ENCODE peak calls at places on chromosomes 4 and X, in eight cellular contexts. P, C, I, L, G, Z, R and T are unnamed samples.

GRCh38 chrX:103475381-103475780 is 43.9 kb downstream of the RAB40A start:
- DNase-seq in P (no peak), C (no peak), I (no peak), L (no peak), G (no peak), Z (no peak), R (no peak), T (no peak)

GRCh38 chr4:82900016-82900334 is 560 bp upstream of the THAP9 start:
- DNase-seq in P (no peak), C (no peak), I (peak; percentile 65), L (no peak), G (no peak), Z (no peak), R (peak; percentile 32), T (no peak)

GRCh38 chrX:24002792-24003191 is 24.2 kb downstream of the KLHL15 start:
- DNase-seq in P (no peak), C (no peak), I (no peak), L (no peak), G (no peak), Z (no peak), R (no peak), T (no peak)

GRCh38 chr4:98659741-98660507 is 1.5 kb upstream of the TSPAN5 start:
- DNase-seq in P (no peak), C (peak; percentile 46), I (no peak), L (no peak), G (no peak), Z (no peak), R (no peak), T (no peak)

GRCh38 chr4:128955751-128956150 is 137.6 kb downstream of the SCLT1 start:
- DNase-seq in P (no peak), C (peak; percentile 30), I (no peak), L (no peak), G (no peak), Z (no peak), R (no peak), T (no peak)

GRCh38 chr4:85825937-85826678 is 351.2 kb downstream of the ARHGAP24 start:
- DNase-seq in P (peak; percentile 66), C (peak; percentile 66), I (no peak), L (no peak), G (no peak), Z (peak; percentile 24), R (no peak), T (no peak)

GRCh38 chrX:31128849-31129248 is 57.0 kb upstream of the FTHL17 start:
- DNase-seq in P (no peak), C (peak; percentile 53), I (no peak), L (no peak), G (no peak), Z (no peak), R (no peak), T (no peak)

GRCh38 chr4:151709587-151709986 is 51.2 kb downstream of the GATB start:
- DNase-seq in P (no peak), C (no peak), I (no peak), L (no peak), G (no peak), Z (no peak), R (no peak), T (no peak)

GRCh38 chr4:85617202-85617601 is 142.3 kb downstream of the ARHGAP24 start:
- DNase-seq in P (no peak), C (no peak), I (no peak), L (no peak), G (no peak), Z (no peak), R (no peak), T (no peak)

GRCh38 chr4:128286474-128287158 is 997 bp downstream of the PGRMC2 start:
- DNase-seq in P (no peak), C (peak; percentile 71), I (no peak), L (no peak), G (no peak), Z (no peak), R (peak; percentile 50), T (no peak)

GRCh38 chrX:154779261-154779660 is 16.6 kb downstream of the DKC1 start:
- DNase-seq in P (no peak), C (no peak), I (no peak), L (no peak), G (no peak), Z (no peak), R (no peak), T (no peak)

GRCh38 chrX:49846545-49846944 is 17.4 kb downstream of the PAGE4 start:
- DNase-seq in P (no peak), C (no peak), I (no peak), L (no peak), G (no peak), Z (no peak), R (no peak), T (no peak)

GRCh38 chrX:147675819-147676218 is 235.9 kb upstream of the FMR1 start:
- DNase-seq in P (no peak), C (no peak), I (no peak), L (no peak), G (no peak), Z (no peak), R (no peak), T (no peak)
- TF ChIP-seq POLR2AphosphoS5 in P (no peak), C (no peak), I (no peak), L (no peak), G (no peak), Z (no peak), R (no peak), T (no peak)

GRCh38 chrX:107715331-107716044 is 60.1 kb downstream of the TSC22D3 start:
- DNase-seq in P (no peak), C (no peak), I (no peak), L (no peak), G (no peak), Z (peak; percentile 11), R (no peak), T (no peak)

GRCh38 chrX:107711521-107712041 is 64.0 kb downstream of the TSC22D3 start:
- DNase-seq in P (no peak), C (no peak), I (peak; percentile 66), L (no peak), G (no peak), Z (no peak), R (no peak), T (no peak)

GRCh38 chrX:107714196-107714811 is 61.3 kb downstream of the TSC22D3 start:
- DNase-seq in P (no peak), C (no peak), I (no peak), L (no peak), G (no peak), Z (peak; percentile 16), R (no peak), T (no peak)

GRCh38 chrX:107712231-107713204 is 63.1 kb downstream of the TSC22D3 start:
- DNase-seq in P (peak; percentile 68), C (no peak), I (peak; percentile 76), L (no peak), G (no peak), Z (peak; percentile 47), R (no peak), T (no peak)

DNA sequence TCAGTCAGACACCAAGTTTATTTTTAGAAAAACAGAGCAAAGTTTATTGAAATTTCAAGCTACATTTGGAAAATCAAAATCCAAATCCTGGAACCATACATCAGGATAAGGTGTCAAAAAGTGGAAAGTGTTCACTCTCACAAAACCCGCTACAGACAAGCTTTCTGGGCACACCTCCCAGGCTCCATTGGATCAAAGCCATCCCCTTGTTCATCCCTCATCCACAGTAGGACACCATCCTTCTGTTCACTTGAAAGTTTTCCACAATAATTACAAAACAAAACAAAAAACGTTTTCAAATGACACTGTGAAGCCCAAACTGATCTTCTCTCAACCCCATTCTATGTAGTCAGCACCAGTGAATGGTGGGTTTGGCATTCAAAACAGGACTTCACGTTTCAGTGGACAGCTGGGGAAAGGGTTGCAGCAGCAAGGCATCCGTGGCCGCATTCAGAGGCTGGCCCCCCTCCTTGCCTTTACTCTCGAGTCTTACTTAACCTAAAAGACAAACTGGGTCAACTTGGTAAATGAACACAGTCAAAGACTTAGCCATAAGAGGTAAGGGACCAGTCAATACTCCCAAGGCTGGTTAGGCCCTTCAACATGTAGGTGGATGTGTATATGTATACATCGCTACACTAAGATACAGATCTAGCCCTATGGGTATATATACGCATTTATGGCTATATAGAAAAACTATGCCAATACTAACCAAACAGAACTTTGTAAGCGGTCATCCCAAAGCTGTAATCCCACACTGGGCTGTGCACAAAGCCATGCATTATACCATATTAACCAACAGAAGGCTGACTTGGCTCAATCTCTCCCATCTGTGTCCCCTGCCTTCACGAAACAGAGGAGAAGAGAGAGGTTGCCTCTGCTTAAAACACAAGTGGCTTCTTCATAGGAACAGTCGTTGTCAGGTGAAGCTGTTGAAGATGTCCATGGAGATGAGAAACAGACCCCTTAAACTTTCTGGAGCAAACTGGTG is 62.1 kb downstream of the TSC22D3 start:
- DNase-seq in P (no peak), C (no peak), I (peak; percentile 69), L (no peak), G (no peak), Z (peak; percentile 19), R (no peak), T (no peak)
- TF ChIP-seq POLR2A in P (no peak), C (no peak), I (no peak), L (peak; percentile 5), G (no peak), Z (peak; percentile 16), R (no peak), T (no peak)

DNA sequence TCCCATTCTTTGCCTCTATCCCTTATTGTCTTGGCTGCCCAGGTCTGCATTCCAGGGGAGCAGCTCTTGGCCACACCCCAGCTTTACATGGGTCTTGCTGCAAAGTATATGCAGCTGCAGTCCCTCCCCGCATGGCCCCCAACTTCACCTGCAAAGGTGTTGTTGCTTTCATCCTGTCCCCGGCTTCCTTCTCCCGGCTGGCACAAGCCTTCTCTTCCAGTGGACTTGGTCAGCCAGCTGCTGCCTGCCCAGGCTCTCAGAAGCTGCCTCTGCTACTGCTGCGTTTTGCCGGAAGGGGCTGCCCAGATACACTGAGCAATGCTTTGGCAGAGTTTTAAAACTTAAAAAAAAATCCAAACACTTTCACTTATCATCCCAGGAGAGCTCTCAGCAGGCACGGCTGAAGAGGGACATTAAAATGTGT is 121.2 kb upstream of the PDLIM3 start:
- DNase-seq in P (peak; percentile 61), C (peak; percentile 61), I (peak; percentile 90), L (no peak), G (no peak), Z (peak; percentile 25), R (no peak), T (no peak)
- H3K4me1 ChIP-seq in P (peaks cover 11% of the 10 kb centered on the region), C (peaks cover 4% of the 10 kb centered on the region), I (peaks cover 53% of the 10 kb centered on the region), L (no peaks in the 10 kb centered on the region), G (no peaks in the 10 kb centered on the region), Z (peaks cover 8% of the 10 kb centered on the region), R (no peaks in the 10 kb centered on the region), T (peaks cover 19% of the 10 kb centered on the region)

GRCh38 chrX:130196453-130196852 is 24.7 kb downstream of the RAB33A start:
- DNase-seq in P (no peak), C (no peak), I (no peak), L (no peak), G (no peak), Z (no peak), R (no peak), T (no peak)
- TF ChIP-seq POLR2AphosphoS5 in P (no peak), C (no peak), I (no peak), L (no peak), G (no peak), Z (no peak), R (no peak), T (no peak)